ENCODE peak calls at places on chromosomes 12 and 14, in nine cellular contexts. One of them, this sample, is unnamed.
A peak's percentile ranks its signal among the peaks of the same experiment; 100 is the strongest.

GRCh38 chr12:125075-125474 is 58.5 kb downstream of the IQSEC3 start:
- DNase-seq in PC-3: no peak
- DNase-seq in colonic mucosa: no peak
- DNase-seq in iPS DF 6.9: no peak
- DNase-seq in mammary epithelial cell: no peak
- DNase-seq in breast epithelium: no peak
- DNase-seq in CD8-positive, alpha-beta T cell: no peak
- DNase-seq in tibial artery: no peak
- DNase-seq in CD8-positive, alpha-beta memory T cell: no peak
- DNase-seq in this sample: no peak

GRCh38 chr12:50597200-50598195 is 92.7 kb downstream of the DIP2B start:
- DNase-seq in CD8-positive, alpha-beta T cell: no peak
- DNase-seq in tibial artery: no peak
- DNase-seq in breast epithelium: no peak
- DNase-seq in PC-3: peak; percentile 83
- DNase-seq in iPS DF 6.9: no peak
- DNase-seq in CD8-positive, alpha-beta memory T cell: no peak
- DNase-seq in mammary epithelial cell: peak; percentile 83
- DNase-seq in colonic mucosa: no peak
- DNase-seq in this sample: no peak

GRCh38 chr12:51247523-51248206 is 9.0 kb downstream of the DAZAP2 start:
- DNase-seq in breast epithelium: no peak
- DNase-seq in CD8-positive, alpha-beta memory T cell: no peak
- DNase-seq in mammary epithelial cell: no peak
- DNase-seq in colonic mucosa: no peak
- DNase-seq in PC-3: no peak
- DNase-seq in tibial artery: no peak
- DNase-seq in iPS DF 6.9: no peak
- DNase-seq in CD8-positive, alpha-beta T cell: no peak
- DNase-seq in this sample: no peak

GRCh38 chr14:76514599-76514998 is 138.7 kb downstream of the ESRRB start:
- DNase-seq in mammary epithelial cell: peak; percentile 46
- DNase-seq in iPS DF 6.9: no peak
- DNase-seq in tibial artery: peak; percentile 21
- DNase-seq in breast epithelium: no peak
- DNase-seq in colonic mucosa: no peak
- DNase-seq in CD8-positive, alpha-beta memory T cell: no peak
- DNase-seq in PC-3: peak; percentile 40
- DNase-seq in CD8-positive, alpha-beta T cell: no peak
- DNase-seq in this sample: no peak

GRCh38 chr14:75928587-75929230 is 53.1 kb downstream of the TGFB3 start:
- DNase-seq in mammary epithelial cell: no peak
- DNase-seq in tibial artery: no peak
- DNase-seq in CD8-positive, alpha-beta T cell: no peak
- DNase-seq in CD8-positive, alpha-beta memory T cell: no peak
- DNase-seq in colonic mucosa: no peak
- DNase-seq in iPS DF 6.9: no peak
- DNase-seq in breast epithelium: no peak
- DNase-seq in PC-3: no peak
- DNase-seq in this sample: no peak

GRCh38 chr12:33052141-33053051 is 155.8 kb upstream of the PKP2 start:
- DNase-seq in CD8-positive, alpha-beta memory T cell: no peak
- DNase-seq in CD8-positive, alpha-beta T cell: no peak
- DNase-seq in breast epithelium: no peak
- DNase-seq in PC-3: no peak
- DNase-seq in colonic mucosa: no peak
- DNase-seq in iPS DF 6.9: no peak
- DNase-seq in tibial artery: no peak
- DNase-seq in mammary epithelial cell: no peak
- DNase-seq in this sample: no peak

GRCh38 chr12:117439531-117440001 is 78.1 kb upstream of the NOS1 start:
- DNase-seq in PC-3: no peak
- DNase-seq in CD8-positive, alpha-beta T cell: no peak
- DNase-seq in mammary epithelial cell: no peak
- DNase-seq in tibial artery: no peak
- DNase-seq in colonic mucosa: no peak
- DNase-seq in breast epithelium: no peak
- DNase-seq in CD8-positive, alpha-beta memory T cell: no peak
- DNase-seq in iPS DF 6.9: no peak
- DNase-seq in this sample: peak; percentile 4

GRCh38 chr12:13956060-13956590 is 25.3 kb downstream of the GRIN2B start:
- DNase-seq in mammary epithelial cell: no peak
- DNase-seq in PC-3: no peak
- DNase-seq in colonic mucosa: no peak
- DNase-seq in CD8-positive, alpha-beta T cell: no peak
- DNase-seq in CD8-positive, alpha-beta memory T cell: no peak
- DNase-seq in tibial artery: no peak
- DNase-seq in iPS DF 6.9: no peak
- DNase-seq in breast epithelium: no peak
- DNase-seq in this sample: no peak

GRCh38 chr14:39169541-39169900 is 612 bp downstream of the TRAPPC6B start:
- DNase-seq in CD8-positive, alpha-beta T cell: no peak
- DNase-seq in colonic mucosa: peak; percentile 24
- DNase-seq in breast epithelium: no peak
- DNase-seq in PC-3: no peak
- DNase-seq in mammary epithelial cell: peak; percentile 39
- DNase-seq in tibial artery: no peak
- DNase-seq in iPS DF 6.9: no peak
- DNase-seq in CD8-positive, alpha-beta memory T cell: no peak
- DNase-seq in this sample: no peak

GRCh38 chr12:62865090-62865489 is 69.9 kb downstream of the PPM1H start:
- DNase-seq in mammary epithelial cell: no peak
- DNase-seq in iPS DF 6.9: no peak
- DNase-seq in breast epithelium: no peak
- DNase-seq in colonic mucosa: no peak
- DNase-seq in CD8-positive, alpha-beta T cell: no peak
- DNase-seq in PC-3: no peak
- DNase-seq in tibial artery: no peak
- DNase-seq in CD8-positive, alpha-beta memory T cell: no peak
- DNase-seq in this sample: peak; percentile 34

GRCh38 chr12:52148541-52149181 is 43.2 kb downstream of the KRT80 start:
- DNase-seq in PC-3: peak; percentile 97
- DNase-seq in colonic mucosa: peak; percentile 92
- DNase-seq in mammary epithelial cell: peak; percentile 95
- DNase-seq in CD8-positive, alpha-beta T cell: no peak
- DNase-seq in iPS DF 6.9: no peak
- DNase-seq in CD8-positive, alpha-beta memory T cell: no peak
- DNase-seq in tibial artery: no peak
- DNase-seq in breast epithelium: peak; percentile 95
- DNase-seq in this sample: no peak

GRCh38 chr14:34227834-34228662 is 234.0 kb downstream of the SPTSSA start:
- DNase-seq in colonic mucosa: peak; percentile 80
- DNase-seq in breast epithelium: peak; percentile 63
- DNase-seq in PC-3: peak; percentile 81
- DNase-seq in iPS DF 6.9: peak; percentile 48
- DNase-seq in CD8-positive, alpha-beta T cell: no peak
- DNase-seq in tibial artery: peak; percentile 66
- DNase-seq in mammary epithelial cell: peak; percentile 50
- DNase-seq in CD8-positive, alpha-beta memory T cell: no peak
- DNase-seq in this sample: peak; percentile 53

GRCh38 chr12:113244015-113244983 is 23.0 kb downstream of the TPCN1 start:
- DNase-seq in breast epithelium: peak; percentile 94
- DNase-seq in CD8-positive, alpha-beta T cell: no peak
- DNase-seq in colonic mucosa: peak; percentile 82
- DNase-seq in mammary epithelial cell: peak; percentile 65
- DNase-seq in PC-3: peak; percentile 86
- DNase-seq in tibial artery: peak; percentile 94
- DNase-seq in iPS DF 6.9: no peak
- DNase-seq in CD8-positive, alpha-beta memory T cell: no peak
- DNase-seq in this sample: peak; percentile 73

GRCh38 chr12:128258866-128259555 is 8.0 kb upstream of the TMEM132C start:
- DNase-seq in colonic mucosa: no peak
- DNase-seq in breast epithelium: no peak
- DNase-seq in iPS DF 6.9: no peak
- DNase-seq in CD8-positive, alpha-beta T cell: no peak
- DNase-seq in PC-3: peak; percentile 19
- DNase-seq in CD8-positive, alpha-beta memory T cell: no peak
- DNase-seq in mammary epithelial cell: no peak
- DNase-seq in tibial artery: no peak
- DNase-seq in this sample: no peak

GRCh38 chr14:64758025-64758521 is 53.8 kb downstream of the PLEKHG3 start:
- DNase-seq in tibial artery: peak; percentile 67
- DNase-seq in breast epithelium: no peak
- DNase-seq in CD8-positive, alpha-beta T cell: no peak
- DNase-seq in mammary epithelial cell: peak; percentile 86
- DNase-seq in CD8-positive, alpha-beta memory T cell: peak; percentile 31
- DNase-seq in PC-3: peak; percentile 73
- DNase-seq in iPS DF 6.9: no peak
- DNase-seq in colonic mucosa: peak; percentile 54
- DNase-seq in this sample: no peak

GRCh38 chr12:108629824-108630476 is 3.7 kb downstream of the SELPLG start:
- DNase-seq in CD8-positive, alpha-beta T cell: no peak
- DNase-seq in tibial artery: no peak
- DNase-seq in breast epithelium: no peak
- DNase-seq in mammary epithelial cell: peak; percentile 64
- DNase-seq in iPS DF 6.9: no peak
- DNase-seq in CD8-positive, alpha-beta memory T cell: peak; percentile 59
- DNase-seq in PC-3: peak; percentile 71
- DNase-seq in colonic mucosa: no peak
- DNase-seq in this sample: no peak

GRCh38 chr12:9673404-9674225 is 4.1 kb downstream of the CLEC2D start:
- DNase-seq in CD8-positive, alpha-beta memory T cell: peak; percentile 54
- DNase-seq in iPS DF 6.9: no peak
- DNase-seq in breast epithelium: no peak
- DNase-seq in PC-3: peak; percentile 80
- DNase-seq in mammary epithelial cell: peak; percentile 94
- DNase-seq in tibial artery: peak; percentile 74
- DNase-seq in colonic mucosa: peak; percentile 34
- DNase-seq in CD8-positive, alpha-beta T cell: no peak
- DNase-seq in this sample: peak; percentile 70

GRCh38 chr12:91931110-91931509 is 214.5 kb downstream of the BTG1 start:
- DNase-seq in CD8-positive, alpha-beta T cell: no peak
- DNase-seq in mammary epithelial cell: peak; percentile 93
- DNase-seq in breast epithelium: no peak
- DNase-seq in PC-3: peak; percentile 74
- DNase-seq in CD8-positive, alpha-beta memory T cell: no peak
- DNase-seq in colonic mucosa: peak; percentile 74
- DNase-seq in tibial artery: no peak
- DNase-seq in iPS DF 6.9: no peak
- DNase-seq in this sample: no peak

GRCh38 chr12:2382391-2383155 is 329.8 kb downstream of the CACNA1C start:
- DNase-seq in tibial artery: no peak
- DNase-seq in colonic mucosa: no peak
- DNase-seq in PC-3: no peak
- DNase-seq in CD8-positive, alpha-beta memory T cell: no peak
- DNase-seq in CD8-positive, alpha-beta T cell: no peak
- DNase-seq in breast epithelium: no peak
- DNase-seq in iPS DF 6.9: no peak
- DNase-seq in mammary epithelial cell: no peak
- DNase-seq in this sample: no peak

GRCh38 chr14:49481099-49481498 is 105.1 kb downstream of the RPS29 start:
- DNase-seq in iPS DF 6.9: no peak
- DNase-seq in PC-3: no peak
- DNase-seq in tibial artery: no peak
- DNase-seq in CD8-positive, alpha-beta memory T cell: no peak
- DNase-seq in breast epithelium: no peak
- DNase-seq in colonic mucosa: no peak
- DNase-seq in CD8-positive, alpha-beta T cell: no peak
- DNase-seq in mammary epithelial cell: peak; percentile 33
- DNase-seq in this sample: no peak

GRCh38 chr14:49479432-49479831 is 106.7 kb downstream of the RPS29 start:
- DNase-seq in tibial artery: no peak
- DNase-seq in PC-3: peak; percentile 80
- DNase-seq in mammary epithelial cell: no peak
- DNase-seq in iPS DF 6.9: no peak
- DNase-seq in breast epithelium: no peak
- DNase-seq in CD8-positive, alpha-beta T cell: no peak
- DNase-seq in CD8-positive, alpha-beta memory T cell: no peak
- DNase-seq in colonic mucosa: no peak
- DNase-seq in this sample: no peak

GRCh38 chr14:49477576-49477975 is 108.6 kb downstream of the RPS29 start:
- DNase-seq in CD8-positive, alpha-beta memory T cell: no peak
- DNase-seq in colonic mucosa: no peak
- DNase-seq in tibial artery: no peak
- DNase-seq in breast epithelium: no peak
- DNase-seq in PC-3: no peak
- DNase-seq in mammary epithelial cell: no peak
- DNase-seq in iPS DF 6.9: no peak
- DNase-seq in CD8-positive, alpha-beta T cell: no peak
- DNase-seq in this sample: no peak

GRCh38 chr14:49478784-49479183 is 107.4 kb downstream of the RPS29 start:
- DNase-seq in CD8-positive, alpha-beta memory T cell: no peak
- DNase-seq in colonic mucosa: peak; percentile 20
- DNase-seq in iPS DF 6.9: no peak
- DNase-seq in tibial artery: no peak
- DNase-seq in CD8-positive, alpha-beta T cell: no peak
- DNase-seq in PC-3: no peak
- DNase-seq in breast epithelium: no peak
- DNase-seq in mammary epithelial cell: no peak
- DNase-seq in this sample: no peak

GRCh38 chr14:49480053-49480452 is 106.1 kb downstream of the RPS29 start:
- DNase-seq in CD8-positive, alpha-beta memory T cell: no peak
- DNase-seq in mammary epithelial cell: no peak
- DNase-seq in CD8-positive, alpha-beta T cell: no peak
- DNase-seq in PC-3: no peak
- DNase-seq in colonic mucosa: no peak
- DNase-seq in iPS DF 6.9: no peak
- DNase-seq in tibial artery: no peak
- DNase-seq in breast epithelium: no peak
- DNase-seq in this sample: no peak
- H3K4me3 ChIP-seq in CD8-positive, alpha-beta memory T cell: no peak overlapping the region
- H3K4me3 ChIP-seq in mammary epithelial cell: no peak overlapping the region
- H3K4me3 ChIP-seq in CD8-positive, alpha-beta T cell: no peak overlapping the region
- H3K4me3 ChIP-seq in PC-3: no peak overlapping the region
- H3K4me3 ChIP-seq in colonic mucosa: no peak overlapping the region
- H3K4me3 ChIP-seq in iPS DF 6.9: no peak overlapping the region
- H3K4me3 ChIP-seq in tibial artery: no peak overlapping the region
- H3K4me3 ChIP-seq in breast epithelium: no peak overlapping the region
- H3K4me3 ChIP-seq in this sample: no peak overlapping the region

GRCh38 chr12:42761601-42762350 is 172.2 kb upstream of the PRICKLE1 start:
- DNase-seq in tibial artery: no peak
- DNase-seq in breast epithelium: no peak
- DNase-seq in CD8-positive, alpha-beta T cell: no peak
- DNase-seq in colonic mucosa: no peak
- DNase-seq in PC-3: peak; percentile 64
- DNase-seq in mammary epithelial cell: no peak
- DNase-seq in iPS DF 6.9: no peak
- DNase-seq in CD8-positive, alpha-beta memory T cell: no peak
- DNase-seq in this sample: no peak
- H3K27ac ChIP-seq in tibial artery: no peak overlapping the region
- H3K27ac ChIP-seq in breast epithelium: no peak overlapping the region
- H3K27ac ChIP-seq in CD8-positive, alpha-beta T cell: no peak overlapping the region
- H3K27ac ChIP-seq in colonic mucosa: no peak overlapping the region
- H3K27ac ChIP-seq in PC-3: no peak overlapping the region
- H3K27ac ChIP-seq in mammary epithelial cell: no peak overlapping the region
- H3K27ac ChIP-seq in iPS DF 6.9: no peak overlapping the region
- H3K27ac ChIP-seq in CD8-positive, alpha-beta memory T cell: no peak overlapping the region
- H3K27ac ChIP-seq in this sample: no peak overlapping the region

GRCh38 chr14:97368900-97369564 is 571.9 kb downstream of the VRK1 start:
- DNase-seq in PC-3: no peak
- DNase-seq in colonic mucosa: no peak
- DNase-seq in tibial artery: no peak
- DNase-seq in CD8-positive, alpha-beta memory T cell: no peak
- DNase-seq in CD8-positive, alpha-beta T cell: no peak
- DNase-seq in breast epithelium: no peak
- DNase-seq in iPS DF 6.9: no peak
- DNase-seq in mammary epithelial cell: no peak
- DNase-seq in this sample: no peak
- H3K4me3 ChIP-seq in PC-3: no peak overlapping the region
- H3K4me3 ChIP-seq in colonic mucosa: no peak overlapping the region
- H3K4me3 ChIP-seq in tibial artery: no peak overlapping the region
- H3K4me3 ChIP-seq in CD8-positive, alpha-beta memory T cell: no peak overlapping the region
- H3K4me3 ChIP-seq in CD8-positive, alpha-beta T cell: no peak overlapping the region
- H3K4me3 ChIP-seq in breast epithelium: no peak overlapping the region
- H3K4me3 ChIP-seq in iPS DF 6.9: no peak overlapping the region
- H3K4me3 ChIP-seq in mammary epithelial cell: no peak overlapping the region
- H3K4me3 ChIP-seq in this sample: no peak overlapping the region

GRCh38 chr14:21206753-21207684 is 51.2 kb upstream of the OR5AU1 start:
- DNase-seq in CD8-positive, alpha-beta memory T cell: no peak
- DNase-seq in tibial artery: no peak
- DNase-seq in breast epithelium: no peak
- DNase-seq in mammary epithelial cell: no peak
- DNase-seq in iPS DF 6.9: no peak
- DNase-seq in CD8-positive, alpha-beta T cell: no peak
- DNase-seq in colonic mucosa: no peak
- DNase-seq in PC-3: no peak
- DNase-seq in this sample: no peak
- H3K27ac ChIP-seq in CD8-positive, alpha-beta memory T cell: no peak overlapping the region
- H3K27ac ChIP-seq in tibial artery: no peak overlapping the region
- H3K27ac ChIP-seq in breast epithelium: no peak overlapping the region
- H3K27ac ChIP-seq in mammary epithelial cell: no peak overlapping the region
- H3K27ac ChIP-seq in iPS DF 6.9: no peak overlapping the region
- H3K27ac ChIP-seq in CD8-positive, alpha-beta T cell: no peak overlapping the region
- H3K27ac ChIP-seq in colonic mucosa: no peak overlapping the region
- H3K27ac ChIP-seq in PC-3: no peak overlapping the region
- H3K27ac ChIP-seq in this sample: no peak overlapping the region

This sample was measured in heart right ventricle.